ENCODE peak calls at places on chromosomes 11 and 22, in seven cellular contexts. F is naive B cell, H is heart right ventricle, Q is COR-L47, P is MM.1S, B is endothelial cell, D is uterus. Y is an unnamed sample.

GRCh38 chr22:25172153-25172552 is 27.5 kb upstream of the CRYBB3 start:
- DNase-seq in F (no peak), B (no peak), P (no peak), Q (peak; percentile 19), H (no peak), D (no peak), Y (no peak)

GRCh38 chr11:87359401-87359800 is 321.7 kb downstream of the TMEM135 start:
- DNase-seq in Q (peak; percentile 69), P (peak; percentile 92), H (no peak), B (no peak), F (no peak), D (no peak), Y (no peak)

GRCh38 chr11:14380947-14381555 is 22.1 kb upstream of the RRAS2 start:
- DNase-seq in B (peak; percentile 60), P (peak; percentile 46), Q (peak; percentile 41), D (peak; percentile 71), F (peak; percentile 71), H (peak; percentile 71), Y (peak; percentile 57)

GRCh38 chr11:74820763-74821162 is 72.1 kb downstream of the RNF169 start:
- DNase-seq in Q (no peak), F (no peak), P (no peak), D (no peak), H (no peak), B (no peak), Y (no peak)

GRCh38 chr11:2587132-2587930 is 112.5 kb downstream of the KCNQ1OT1 start:
- DNase-seq in H (no peak), P (no peak), F (no peak), B (peak; percentile 3), D (no peak), Q (no peak), Y (no peak)

GRCh38 chr11:133946541-133947297 is 10.0 kb downstream of the IGSF9B start:
- DNase-seq in B (no peak), D (no peak), H (peak; percentile 50), Q (peak; percentile 80), F (no peak), P (no peak), Y (no peak)

GRCh38 chr22:30434775-30435315 is 9.3 kb downstream of the MTFP1 start:
- DNase-seq in D (no peak), Q (no peak), H (no peak), F (no peak), P (no peak), B (no peak), Y (no peak)

GRCh38 chr11:36258730-36259360 is 30.4 kb downstream of the COMMD9 start:
- DNase-seq in D (peak; percentile 50), F (no peak), P (peak; percentile 43), Q (peak; percentile 67), H (peak; percentile 44), B (peak; percentile 75), Y (peak; percentile 41)